ENCODE peak calls at places on chromosomes 2 and 18, in ten cellular contexts. H is prostate gland, J is Calu3, A is A549, P is HFFc6, R is neural crest cell, F is epithelial cell of esophagus, D is astrocyte, S is fibroblast of mammary gland, N is ovary. U is an unnamed sample.

GRCh38 chr2:63052411-63053234 is 2.0 kb downstream of the OTX1 start:
- DNase-seq in H (no peak), J (no peak), A (no peak), P (no peak), R (no peak), F (no peak), D (no peak), S (no peak), N (no peak), U (no peak)

GRCh38 chr2:150866431-150866830 is 379.0 kb upstream of the RND3 start:
- DNase-seq in H (no peak), J (no peak), A (no peak), P (peak), R (no peak), F (no peak), D (peak), S (peak), N (no peak), U (no peak)

GRCh38 chr2:42494434-42495233 is 852 bp upstream of the KCNG3 start:
- DNase-seq in H (peak), J (peak), A (peak), P (peak), R (peak), F (peak), D (peak), S (peak), N (peak), U (peak)

GRCh38 chr2:75632091-75632704 is 14.4 kb upstream of the MRPL19 start:
- DNase-seq in H (no peak), J (no peak), A (no peak), P (no peak), R (no peak), F (no peak), D (peak), S (peak), N (no peak), U (no peak)

GRCh38 chr2:171563301-171563700 is 41.0 kb downstream of the CYBRD1 start:
- DNase-seq in H (no peak), J (no peak), A (no peak), P (no peak), R (no peak), F (no peak), D (no peak), S (no peak), N (no peak), U (no peak)

GRCh38 chr2:232039086-232039485 is 77.6 kb downstream of the DIS3L2 start:
- DNase-seq in H (no peak), J (no peak), A (no peak), P (no peak), R (no peak), F (no peak), D (no peak), S (no peak), N (no peak), U (no peak)

GRCh38 chr2:8657423-8658062 is 24.3 kb upstream of the ID2 start:
- DNase-seq in H (no peak), J (no peak), A (no peak), P (no peak), R (no peak), F (no peak), D (no peak), S (no peak), N (no peak), U (no peak)

GRCh38 chr2:74428675-74429074 is 7.1 kb downstream of the WDR54 start:
- DNase-seq in H (no peak), J (no peak), A (no peak), P (no peak), R (no peak), F (no peak), D (no peak), S (no peak), N (no peak), U (no peak)

GRCh38 chr2:158687315-158687714 is 107.8 kb upstream of the DAPL1 start:
- DNase-seq in H (no peak), J (no peak), A (no peak), P (no peak), R (no peak), F (no peak), D (peak), S (no peak), N (no peak), U (no peak)

GRCh38 chr2:176491172-176491904 is 222.1 kb downstream of the MTX2 start:
- DNase-seq in H (peak), J (no peak), A (no peak), P (peak), R (no peak), F (peak), D (peak), S (peak), N (peak), U (peak)

GRCh38 chr2:158904620-158905177 is 63.7 kb upstream of the TANC1 start:
- DNase-seq in H (no peak), J (no peak), A (no peak), P (no peak), R (no peak), F (no peak), D (no peak), S (no peak), N (no peak), U (no peak)

GRCh38 chr18:45384137-45384998 is 230.9 kb upstream of the SLC14A2 start:
- DNase-seq in H (peak), J (peak), A (peak), P (peak), R (peak), F (peak), D (peak), S (peak), N (no peak), U (peak)

GRCh38 chr2:230877131-230877736 is 12.5 kb downstream of the ITM2C start:
- DNase-seq in H (no peak), J (no peak), A (no peak), P (no peak), R (no peak), F (no peak), D (no peak), S (no peak), N (no peak), U (no peak)

GRCh38 chr18:44229693-44230108 is 451.0 kb upstream of the SETBP1 start:
- DNase-seq in H (peak), J (no peak), A (no peak), P (no peak), R (no peak), F (peak), D (peak), S (peak), N (peak), U (peak)

GRCh38 chr2:112053917-112054846 is 887 bp upstream of the TMEM87B start:
- DNase-seq in H (peak), J (peak), A (peak), P (peak), R (peak), F (peak), D (peak), S (peak), N (peak), U (peak)

GRCh38 chr18:57397440-57397839 is 37.7 kb upstream of the ONECUT2 start:
- DNase-seq in H (no peak), J (peak), A (no peak), P (peak), R (no peak), F (peak), D (peak), S (peak), N (no peak), U (no peak)

GRCh38 chr18:46289931-46290330 is 185.7 kb downstream of the HAUS1 start:
- DNase-seq in H (no peak), J (no peak), A (no peak), P (no peak), R (no peak), F (no peak), D (no peak), S (no peak), N (no peak), U (no peak)

GRCh38 chr18:48228301-48228715 is 180.9 kb downstream of the ZBTB7C start:
- DNase-seq in H (no peak), J (no peak), A (no peak), P (no peak), R (no peak), F (peak), D (no peak), S (peak), N (peak), U (peak)

GRCh38 chr18:43662657-43663056 is 385.4 kb upstream of the SYT4 start:
- DNase-seq in H (no peak), J (peak), A (no peak), P (peak), R (no peak), F (peak), D (peak), S (peak), N (no peak), U (no peak)

GRCh38 chr2:20374919-20375318 is 24.3 kb upstream of the PUM2 start:
- DNase-seq in H (no peak), J (no peak), A (no peak), P (no peak), R (no peak), F (no peak), D (no peak), S (no peak), N (no peak), U (no peak)

GRCh38 chr2:191728710-191729597 is 51.0 kb downstream of the NABP1 start:
- DNase-seq in H (no peak), J (peak), A (no peak), P (no peak), R (no peak), F (peak), D (peak), S (peak), N (no peak), U (no peak)

GRCh38 chr2:134683561-134684112 is 35.2 kb downstream of the TMEM163 start:
- DNase-seq in H (no peak), J (peak), A (no peak), P (no peak), R (no peak), F (peak), D (peak), S (peak), N (no peak), U (peak)

GRCh38 chr2:9474361-9475117 is at the start of gene IAH1:
- DNase-seq in H (peak), J (peak), A (peak), P (peak), R (peak), F (peak), D (peak), S (peak), N (peak), U (peak)

GRCh38 chr2:142545036-142545435 is 332.4 kb upstream of the KYNU start:
- DNase-seq in H (no peak), J (no peak), A (no peak), P (no peak), R (no peak), F (no peak), D (no peak), S (no peak), N (no peak), U (no peak)

GRCh38 chr18:48749768-48750167 is 201.0 kb downstream of the SMAD7 start:
- DNase-seq in H (no peak), J (no peak), A (no peak), P (no peak), R (no peak), F (peak), D (peak), S (peak), N (peak), U (no peak)

GRCh38 chr2:241558532-241559488 is at the start of gene BOK:
- DNase-seq in H (peak), J (peak), A (peak), P (peak), R (peak), F (peak), D (peak), S (peak), N (peak), U (peak)

GRCh38 chr2:151029406-151030157 is 232.1 kb downstream of the RBM43 start:
- DNase-seq in H (no peak), J (no peak), A (no peak), P (peak), R (no peak), F (no peak), D (peak), S (peak), N (no peak), U (no peak)

GRCh38 chr2:234550511-234551107 is 53.7 kb upstream of the ARL4C start:
- DNase-seq in H (peak), J (peak), A (peak), P (peak), R (peak), F (peak), D (peak), S (peak), N (peak), U (peak)

GRCh38 chr2:17164550-17164949 is 353.7 kb downstream of the RAD51AP2 start:
- DNase-seq in H (no peak), J (no peak), A (no peak), P (no peak), R (no peak), F (peak), D (peak), S (no peak), N (no peak), U (no peak)

GRCh38 chr2:106638043-106638442 is 150.9 kb downstream of the CD8B2 start:
- DNase-seq in H (no peak), J (no peak), A (no peak), P (peak), R (no peak), F (peak), D (no peak), S (peak), N (no peak), U (no peak)

GRCh38 chr18:13397504-13398163 is 179.1 kb downstream of the LDLRAD4 start:
- DNase-seq in H (no peak), J (no peak), A (no peak), P (no peak), R (no peak), F (no peak), D (no peak), S (no peak), N (no peak), U (no peak)

GRCh38 chr18:35415511-35416427 is 38.6 kb upstream of the ZNF396 start:
- DNase-seq in H (no peak), J (no peak), A (no peak), P (no peak), R (no peak), F (no peak), D (peak), S (peak), N (no peak), U (no peak)

GRCh38 chr2:225288986-225289385 is 110.5 kb upstream of the NYAP2 start:
- DNase-seq in H (no peak), J (no peak), A (no peak), P (peak), R (no peak), F (no peak), D (peak), S (no peak), N (no peak), U (no peak)

GRCh38 chr2:20382965-20383800 is 32.5 kb upstream of the PUM2 start:
- DNase-seq in H (no peak), J (no peak), A (no peak), P (peak), R (no peak), F (peak), D (peak), S (peak), N (no peak), U (no peak)

GRCh38 chr2:188291617-188292445 is at the start of gene GULP1:
- DNase-seq in H (peak), J (peak), A (peak), P (peak), R (peak), F (peak), D (peak), S (peak), N (peak), U (peak)

GRCh38 chr2:239954166-239955085 is 70.7 kb downstream of the NDUFA10 start:
- DNase-seq in H (no peak), J (no peak), A (no peak), P (no peak), R (no peak), F (peak), D (peak), S (peak), N (peak), U (no peak)

GRCh38 chr2:3778016-3778415 is 74.6 kb downstream of the DCDC2C start:
- DNase-seq in H (no peak), J (no peak), A (no peak), P (no peak), R (no peak), F (no peak), D (no peak), S (no peak), N (no peak), U (no peak)

GRCh38 chr2:3776311-3776710 is 72.9 kb downstream of the DCDC2C start:
- DNase-seq in H (no peak), J (no peak), A (no peak), P (no peak), R (no peak), F (no peak), D (no peak), S (no peak), N (no peak), U (no peak)

GRCh38 chr2:3770724-3771415 is 67.5 kb downstream of the DCDC2C start:
- DNase-seq in H (no peak), J (no peak), A (no peak), P (no peak), R (no peak), F (no peak), D (no peak), S (no peak), N (no peak), U (no peak)

GRCh38 chr2:3771576-3771975 is 68.2 kb downstream of the DCDC2C start:
- DNase-seq in H (no peak), J (no peak), A (no peak), P (no peak), R (no peak), F (no peak), D (no peak), S (no peak), N (no peak), U (no peak)

GRCh38 chr2:3774336-3774735 is 71.0 kb downstream of the DCDC2C start:
- DNase-seq in H (no peak), J (no peak), A (no peak), P (no peak), R (no peak), F (no peak), D (no peak), S (no peak), N (no peak), U (no peak)
- TF ChIP-seq CTCF in H (no peak), J (no peak), A (no peak), P (no peak), R (no peak), F (no peak), D (no peak), S (no peak), N (no peak), U (no peak)

GRCh38 chr2:145431181-145431951 is 911.4 kb upstream of the ZEB2 start:
- DNase-seq in H (no peak), J (peak), A (no peak), P (no peak), R (no peak), F (peak), D (no peak), S (no peak), N (no peak), U (peak)
- TF ChIP-seq CTCF in H (no peak), J (no peak), A (no peak), P (no peak), R (peak), F (peak), D (no peak), S (no peak), N (no peak), U (peak)

DNA sequence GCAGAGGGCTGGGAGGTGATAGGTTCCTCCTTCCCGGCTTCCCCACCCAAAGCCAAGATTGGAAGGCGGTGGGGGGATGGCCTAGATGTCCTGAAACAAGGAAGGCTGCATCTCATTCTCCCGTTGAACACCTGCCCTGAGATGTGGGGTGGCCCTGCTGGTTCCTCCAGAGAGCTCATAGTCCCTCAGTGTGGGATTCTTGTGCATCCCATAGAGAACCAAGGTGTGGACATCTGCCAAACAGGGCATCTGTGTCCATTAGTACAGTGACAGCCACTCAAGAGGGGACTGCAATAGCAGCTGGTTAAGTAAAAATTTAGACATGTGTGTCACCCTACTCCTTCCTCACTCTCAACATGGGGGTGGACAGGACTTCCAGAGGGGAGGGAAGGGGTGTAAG is 80.3 kb downstream of the TEX51 start:
- DNase-seq in H (no peak), J (no peak), A (no peak), P (no peak), R (no peak), F (no peak), D (no peak), S (no peak), N (no peak), U (no peak)
- TF ChIP-seq CTCF in H (no peak), J (no peak), A (no peak), P (no peak), R (no peak), F (no peak), D (no peak), S (no peak), N (no peak), U (no peak)

GRCh38 chr18:2337552-2338141 is 233.7 kb downstream of the METTL4 start:
- DNase-seq in H (no peak), J (peak), A (peak), P (no peak), R (peak), F (peak), D (no peak), S (peak), N (no peak), U (peak)
- TF ChIP-seq CTCF in H (peak), J (peak), A (peak), P (peak), R (peak), F (peak), D (peak), S (peak), N (no peak), U (peak)

GRCh38 chr2:132668189-132668833 is 1.7 kb downstream of the LYPD1 start:
- DNase-seq in H (no peak), J (peak), A (peak), P (no peak), R (peak), F (no peak), D (peak), S (no peak), N (no peak), U (no peak)
- TF ChIP-seq CTCF in H (no peak), J (peak), A (peak), P (peak), R (peak), F (no peak), D (peak), S (no peak), N (no peak), U (no peak)

GRCh38 chr2:123935405-123935804 is 89.7 kb upstream of the CNTNAP5 start:
- DNase-seq in H (no peak), J (no peak), A (no peak), P (no peak), R (no peak), F (no peak), D (no peak), S (no peak), N (no peak), U (no peak)
- TF ChIP-seq CTCF in H (no peak), J (no peak), A (no peak), P (no peak), R (no peak), F (no peak), D (no peak), S (no peak), N (no peak), U (no peak)

DNA sequence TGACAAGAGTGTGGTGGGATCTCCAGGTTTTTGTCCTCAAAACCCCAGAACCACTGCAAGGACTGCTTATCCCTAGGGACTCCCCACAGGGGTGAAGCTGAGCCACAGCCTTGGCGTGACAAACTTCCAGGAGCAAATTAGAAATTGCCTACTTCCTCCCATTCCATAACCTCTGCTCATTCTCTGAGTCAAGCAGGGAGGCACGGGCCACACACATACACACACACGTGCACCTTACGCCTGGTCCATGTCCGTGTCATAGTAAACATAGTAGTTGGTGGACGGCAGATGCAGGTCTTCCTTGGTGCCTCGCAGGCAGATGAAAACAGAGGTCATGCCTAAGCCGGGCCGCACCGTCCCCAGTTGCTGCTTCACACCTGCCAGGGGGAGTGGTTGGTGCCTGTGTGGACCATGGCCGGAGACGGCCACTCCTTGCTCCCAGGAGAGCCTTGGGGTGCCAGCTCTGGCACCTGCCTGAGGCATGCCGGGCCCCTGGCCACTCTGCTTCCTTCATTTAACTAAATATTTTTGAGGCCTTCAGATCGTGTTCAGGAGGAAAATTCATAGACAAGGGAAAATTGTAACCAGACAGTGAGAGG is 9.9 kb downstream of the RETSAT start:
- DNase-seq in H (no peak), J (no peak), A (no peak), P (no peak), R (no peak), F (no peak), D (no peak), S (no peak), N (no peak), U (no peak)
- TF ChIP-seq CTCF in H (no peak), J (no peak), A (no peak), P (no peak), R (no peak), F (no peak), D (no peak), S (no peak), N (no peak), U (no peak)

U was measured in body of pancreas.